ENCODE peak calls at places on chromosomes 11 and 22, in six cellular contexts. B, N, G, M, R and Q are unnamed samples.

GRCh38 chr11:77876045-77876444 is 55.1 kb downstream of the AAMDC start:
- DNase-seq in B (no peak), N (no peak), G (no peak), M (no peak), R (no peak), Q (no peak)

GRCh38 chr22:34951212-34951611 is 114.7 kb upstream of the ISX start:
- DNase-seq in B (no peak), N (no peak), G (no peak), M (no peak), R (no peak), Q (no peak)

GRCh38 chr22:43796567-43796966 is 15.5 kb downstream of the EFCAB6 start:
- DNase-seq in B (peak), N (no peak), G (no peak), M (peak), R (no peak), Q (no peak)

GRCh38 chr22:41927813-41928212 is 1.2 kb upstream of the TNFRSF13C start:
- DNase-seq in B (no peak), N (no peak), G (no peak), M (no peak), R (no peak), Q (no peak)

GRCh38 chr11:87726511-87726910 is 448.7 kb downstream of the RAB38 start:
- DNase-seq in B (no peak), N (no peak), G (no peak), M (no peak), R (no peak), Q (no peak)

GRCh38 chr11:64036081-64037026 is 623 bp downstream of the FLRT1 start:
- DNase-seq in B (peak), N (no peak), G (no peak), M (no peak), R (peak), Q (no peak)

GRCh38 chr11:103601230-103601846 is 435.1 kb upstream of the DDI1 start:
- DNase-seq in B (peak), N (peak), G (peak), M (peak), R (no peak), Q (peak)

GRCh38 chr22:31102441-31103081 is 4.8 kb downstream of the SELENOM start:
- DNase-seq in B (no peak), N (no peak), G (no peak), M (no peak), R (no peak), Q (no peak)

GRCh38 chr11:99208813-99209212 is 188.1 kb downstream of the CNTN5 start:
- DNase-seq in B (no peak), N (no peak), G (no peak), M (no peak), R (no peak), Q (no peak)

GRCh38 chr11:21514298-21514697 is 678.6 kb upstream of the ANO5 start:
- DNase-seq in B (peak), N (no peak), G (no peak), M (no peak), R (no peak), Q (no peak)

GRCh38 chr22:38957046-38957770 is at the start of gene APOBEC3A:
- DNase-seq in B (no peak), N (no peak), G (no peak), M (no peak), R (no peak), Q (no peak)

GRCh38 chr11:24623121-24623520 is 126.3 kb downstream of the LUZP2 start:
- DNase-seq in B (no peak), N (no peak), G (no peak), M (no peak), R (no peak), Q (no peak)

GRCh38 chr22:23113067-23113846 is 28.5 kb downstream of the RSPH14 start:
- DNase-seq in B (no peak), N (no peak), G (no peak), M (peak), R (no peak), Q (peak)

GRCh38 chr11:27605422-27605821 is 94.8 kb downstream of the BDNF start:
- DNase-seq in B (no peak), N (no peak), G (no peak), M (no peak), R (no peak), Q (no peak)

GRCh38 chr11:30889116-30889765 is 303.1 kb upstream of the MPPED2 start:
- DNase-seq in B (no peak), N (no peak), G (no peak), M (no peak), R (no peak), Q (no peak)

GRCh38 chr22:30252411-30253204 is 6.0 kb upstream of the LIF start:
- DNase-seq in B (peak), N (no peak), G (no peak), M (no peak), R (no peak), Q (no peak)

GRCh38 chr11:120013325-120014250 is 124.3 kb downstream of the TRIM29 start:
- DNase-seq in B (peak), N (peak), G (peak), M (peak), R (no peak), Q (no peak)

GRCh38 chr11:119218141-119218878 is 12.2 kb downstream of the CBL start:
- DNase-seq in B (no peak), N (no peak), G (no peak), M (no peak), R (no peak), Q (no peak)

GRCh38 chr22:26461188-26461810 is 22.3 kb downstream of the HPS4 start:
- DNase-seq in B (peak), N (peak), G (peak), M (peak), R (no peak), Q (no peak)

GRCh38 chr11:70242885-70243284 is 27.6 kb upstream of the PPFIA1 start:
- DNase-seq in B (no peak), N (no peak), G (no peak), M (no peak), R (no peak), Q (no peak)

GRCh38 chr22:36280379-36280778 is 27.4 kb downstream of the APOL1 start:
- DNase-seq in B (no peak), N (no peak), G (no peak), M (no peak), R (no peak), Q (no peak)

GRCh38 chr11:44564198-44564597 is 1.3 kb upstream of the CD82 start:
- DNase-seq in B (no peak), N (no peak), G (no peak), M (peak), R (no peak), Q (no peak)

GRCh38 chr11:110573411-110573810 is 138.8 kb downstream of the ARHGAP20 start:
- DNase-seq in B (no peak), N (no peak), G (no peak), M (no peak), R (no peak), Q (no peak)

GRCh38 chr11:68411501-68411991 is 49.0 kb upstream of the PPP6R3 start:
- DNase-seq in B (no peak), N (no peak), G (no peak), M (peak), R (no peak), Q (no peak)